ENCODE peak calls at places on chromosomes 13 and 19, in nine cellular contexts. I is GM13976; Z is occipital lobe; C is lower leg skin; T is Calu3; A is HFF-Myc; Q is HTR-8/SVneo; S is stimulated activated CD8-positive, alpha-beta memory T cell treated with anti-CD3 and anti-CD28 coated beads, Interleukin-2, amount 100 ng/mL, for 48 hours; R is pancreas. X is an unnamed sample.

GRCh38 chr13:45257638-45258338 is 56.9 kb upstream of the KCTD4 start:
- DNase-seq in S (no peak), A (no peak), I (peak), Q (no peak), C (no peak), T (no peak), R (no peak), Z (no peak), X (no peak)

GRCh38 chr13:76820759-76821158 is 65.4 kb downstream of the KCTD12 start:
- DNase-seq in Z (no peak), R (no peak), I (no peak), A (no peak), C (peak), S (no peak), Q (no peak), T (no peak), X (no peak)

GRCh38 chr13:28753208-28753892 is 34.6 kb upstream of the SLC46A3 start:
- DNase-seq in T (peak), Q (peak), C (peak), R (no peak), Z (no peak), A (peak), S (no peak), I (no peak), X (peak)

GRCh38 chr19:14830702-14831101 is 4.3 kb downstream of the OR7A5 start:
- DNase-seq in C (no peak), Q (no peak), A (no peak), R (no peak), S (no peak), T (no peak), I (no peak), Z (no peak), X (no peak)

GRCh38 chr19:9836021-9836420 is 903 bp downstream of the PIN1 start:
- DNase-seq in T (no peak), A (peak), Z (no peak), C (no peak), S (no peak), I (no peak), Q (no peak), R (no peak), X (no peak)

GRCh38 chr19:19405919-19406877 is 723 bp downstream of the GATAD2A start:
- DNase-seq in Z (peak), I (peak), Q (peak), T (peak), A (no peak), R (peak), C (no peak), S (peak), X (peak)

GRCh38 chr19:30842926-30843325 is 470.7 kb downstream of the ZNF536 start:
- DNase-seq in T (no peak), A (no peak), R (no peak), C (no peak), Q (no peak), Z (no peak), S (no peak), I (no peak), X (no peak)

GRCh38 chr19:50967924-50968708 is 1.3 kb downstream of the KLK6 start:
- DNase-seq in R (no peak), Z (no peak), S (no peak), A (no peak), C (no peak), Q (no peak), T (peak), I (no peak), X (no peak)

GRCh38 chr19:45995715-45996385 is 583 bp downstream of the CCDC61 start:
- DNase-seq in Z (no peak), S (no peak), A (no peak), T (no peak), C (no peak), Q (no peak), I (no peak), R (no peak), X (no peak)

GRCh38 chr19:15563325-15563794 is 51.7 kb upstream of the CYP4F8 start:
- DNase-seq in A (no peak), T (peak), S (no peak), Q (no peak), R (peak), Z (no peak), C (no peak), I (no peak), X (peak)

GRCh38 chr13:66462187-66462586 is 767.9 kb downstream of the PCDH9 start:
- DNase-seq in I (no peak), S (no peak), C (no peak), T (no peak), Z (no peak), R (no peak), A (no peak), Q (no peak), X (no peak)

GRCh38 chr19:48492925-48493717 is 18.5 kb downstream of the LMTK3 start:
- DNase-seq in Z (peak), R (peak), C (peak), T (peak), S (peak), A (peak), I (peak), Q (peak), X (peak)

GRCh38 chr13:50400930-50401553 is 385.8 kb downstream of the KCNRG start:
- DNase-seq in Q (peak), I (no peak), C (no peak), S (no peak), A (peak), Z (peak), T (no peak), R (no peak), X (no peak)

GRCh38 chr13:107977175-107977574 is 238.2 kb downstream of the LIG4 start:
- DNase-seq in Q (no peak), Z (no peak), C (no peak), R (no peak), S (no peak), A (no peak), T (no peak), I (no peak), X (no peak)

GRCh38 chr19:17243340-17243853 is 2.3 kb downstream of the NR2F6 start:
- DNase-seq in S (no peak), I (no peak), A (no peak), Z (no peak), T (peak), R (no peak), C (no peak), Q (no peak), X (peak)

GRCh38 chr19:17889609-17890214 is 18.0 kb downstream of the SLC5A5 start:
- DNase-seq in I (peak), Z (no peak), R (peak), C (no peak), S (no peak), A (no peak), Q (peak), T (peak), X (no peak)

GRCh38 chr19:24054044-24054935 is 32.7 kb upstream of the ZNF254 start:
- DNase-seq in R (no peak), C (peak), Z (no peak), I (no peak), S (no peak), Q (peak), A (no peak), T (no peak), X (no peak)

GRCh38 chr13:20069956-20070355 is 90.9 kb downstream of the GJA3 start:
- DNase-seq in Q (no peak), C (no peak), T (no peak), Z (no peak), R (no peak), I (no peak), S (no peak), A (no peak), X (no peak)

GRCh38 chr19:47417746-47418594 is 1.4 kb downstream of the MEIS3 start:
- DNase-seq in I (no peak), Q (no peak), S (no peak), C (no peak), T (no peak), R (no peak), A (no peak), Z (no peak), X (no peak)

GRCh38 chr19:53908106-53908932 is 759 bp upstream of the CACNG7 start:
- DNase-seq in C (no peak), R (no peak), Q (no peak), Z (peak), T (peak), I (peak), A (no peak), S (peak), X (no peak)

GRCh38 chr19:16594131-16594586 is 21.9 kb upstream of the SLC35E1 start:
- DNase-seq in A (no peak), S (peak), R (no peak), Q (no peak), C (no peak), I (peak), T (no peak), Z (no peak), X (no peak)

GRCh38 chr13:97223711-97224461 is 1.8 kb downstream of the MBNL2 start:
- DNase-seq in R (peak), A (peak), Z (no peak), T (no peak), S (no peak), I (no peak), C (peak), Q (peak), X (peak)